ENCODE peak calls at places on chromosomes 5 and 9, in four cellular contexts. P is gastrocnemius medialis, T is IMR-90, F is suprapubic skin. L is an unnamed sample.
A peak's percentile ranks its signal among the peaks of the same experiment; 100 is the strongest.

GRCh38 chr5:140563554-140563953 is 844 bp downstream of the APBB3 start:
- DNase-seq in P (no peak), F (no peak), T (no peak), L (peak; percentile 35)

GRCh38 chr5:74631088-74631960 is 9.2 kb downstream of the ENC1 start:
- DNase-seq in T (peak; percentile 82), P (no peak), F (no peak), L (no peak)

GRCh38 chr5:176447538-176447981 is 625 bp upstream of the FAF2 start:
- DNase-seq in T (no peak), P (no peak), F (no peak), L (no peak)

GRCh38 chr5:34042302-34042701 is 711 bp downstream of the C1QTNF3 start:
- DNase-seq in F (no peak), T (no peak), P (peak; percentile 18), L (peak; percentile 28)

GRCh38 chr5:112419596-112420110 is 576 bp upstream of the EPB41L4A start:
- DNase-seq in F (peak; percentile 79), P (peak; percentile 7), T (no peak), L (peak; percentile 79)

GRCh38 chr9:88746744-88747398 is 211.9 kb downstream of the NXNL2 start:
- DNase-seq in F (no peak), T (no peak), P (no peak), L (no peak)

GRCh38 chr5:59744531-59744992 is 149.0 kb downstream of the PDE4D start:
- DNase-seq in P (no peak), F (no peak), T (peak; percentile 25), L (no peak)

GRCh38 chr9:14692918-14693861 is at the start of gene ZDHHC21:
- DNase-seq in T (peak; percentile 37), F (peak; percentile 79), P (peak; percentile 33), L (peak; percentile 81)

GRCh38 chr9:108780949-108781734 is 74.6 kb downstream of the ACTL7B start:
- DNase-seq in P (no peak), T (no peak), F (no peak), L (peak; percentile 39)
- TF ChIP-seq POLR2A in P (no peak), T (no peak), F (no peak), L (no peak)

GRCh38 chr5:100311811-100312210 is 223.4 kb upstream of the FAM174A start:
- DNase-seq in T (no peak), P (no peak), F (no peak), L (no peak)
- TF ChIP-seq CTCF in T (no peak), P (no peak), F (no peak), L (no peak)

GRCh38 chr9:97845130-97845529 is 7.9 kb upstream of the FOXE1 start:
- DNase-seq in T (peak; percentile 22), F (no peak), P (no peak), L (no peak)
- H3K27me3 ChIP-seq in T (peaks cover 48% of the 10 kb centered on the region), F (peaks cover 68% of the 10 kb centered on the region), P (peaks cover 63% of the 10 kb centered on the region), L (no peaks in the 10 kb centered on the region)

GRCh38 chr5:154191467-154192261 is 1.1 kb downstream of the GALNT10 start:
- DNase-seq in P (no peak), T (peak; percentile 59), F (no peak), L (no peak)

GRCh38 chr5:154193176-154193575 is 2.6 kb downstream of the GALNT10 start:
- DNase-seq in F (no peak), T (no peak), P (no peak), L (no peak)

GRCh38 chr5:154189256-154189818 is 1.2 kb upstream of the GALNT10 start:
- DNase-seq in F (no peak), T (no peak), P (no peak), L (peak; percentile 64)

GRCh38 chr5:154190652-154191304 is at the start of gene GALNT10:
- DNase-seq in F (no peak), P (peak; percentile 18), T (peak; percentile 66), L (peak; percentile 65)

DNA sequence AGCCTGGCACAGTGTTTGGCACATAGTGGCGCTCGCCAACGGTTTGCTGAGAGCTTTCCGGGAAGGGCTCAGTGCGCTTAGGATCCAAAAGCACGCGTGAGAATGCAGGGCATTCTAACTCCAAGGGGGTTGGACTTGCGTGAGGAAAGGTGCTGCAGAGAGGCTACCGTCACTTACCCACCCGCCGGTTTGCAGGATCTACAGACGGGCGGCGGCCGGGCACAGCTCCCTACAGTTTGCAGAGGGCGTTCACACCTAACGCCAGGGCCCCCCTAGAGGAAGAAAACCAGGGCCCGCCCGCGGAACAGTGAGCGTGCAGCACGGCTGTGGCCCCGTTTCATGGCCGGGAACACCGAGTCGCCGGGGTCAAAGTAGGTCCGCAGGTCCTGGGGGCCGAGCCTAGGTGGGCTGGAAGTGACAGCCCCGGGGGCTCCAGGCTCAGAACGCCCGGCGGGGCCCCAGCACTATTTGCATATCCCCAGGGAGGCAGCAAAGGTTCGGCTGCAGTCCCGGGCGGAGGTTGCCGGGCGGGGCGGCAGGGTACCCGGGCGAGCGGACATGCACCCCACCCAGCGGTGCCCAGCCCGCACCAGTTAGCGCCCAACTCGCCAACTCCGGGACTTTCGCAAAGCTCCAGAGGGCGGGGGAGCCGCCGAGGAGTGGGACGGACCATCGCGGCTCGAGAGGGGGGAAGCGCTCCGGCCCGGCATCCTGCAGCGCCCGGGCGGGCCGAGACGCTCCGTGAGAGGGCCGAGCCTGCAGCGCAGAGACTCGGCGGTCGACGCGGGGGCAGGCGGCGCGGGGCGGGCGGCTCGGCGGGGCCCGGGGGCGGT is 498 bp upstream of the GALNT10 start:
- DNase-seq in T (peak; percentile 66), F (peak; percentile 92), P (peak; percentile 55), L (peak; percentile 90)
- TF ChIP-seq POLR2A in T (no peak), F (no peak), P (no peak), L (no peak)

GRCh38 chr5:169721771-169722170 is 84.7 kb downstream of the DOCK2 start:
- DNase-seq in T (no peak), P (no peak), F (no peak), L (no peak)
- TF ChIP-seq CTCF in T (no peak), P (no peak), F (no peak), L (no peak)

GRCh38 chr9:136202449-136203405 is 2.2 kb downstream of the LHX3 start:
- DNase-seq in P (no peak), T (no peak), F (no peak), L (no peak)

GRCh38 chr9:136205707-136205992 is 722 bp upstream of the LHX3 start:
- DNase-seq in T (no peak), P (no peak), F (no peak), L (no peak)

GRCh38 chr9:136204838-136205706 is at the start of gene LHX3:
- DNase-seq in T (no peak), P (no peak), F (no peak), L (peak; percentile 21)

GRCh38 chr9:136203406-136204085 is 1.4 kb downstream of the LHX3 start:
- DNase-seq in T (no peak), P (no peak), F (no peak), L (no peak)

GRCh38 chr9:136204086-136204805 is 682 bp downstream of the LHX3 start:
- DNase-seq in P (no peak), T (no peak), F (no peak), L (no peak)
- H3K27me3 ChIP-seq in P (peaks cover 59% of the 10 kb centered on the region), T (peaks cover 50% of the 10 kb centered on the region), F (peaks cover 68% of the 10 kb centered on the region), L (peaks cover 17% of the 10 kb centered on the region)

DNA sequence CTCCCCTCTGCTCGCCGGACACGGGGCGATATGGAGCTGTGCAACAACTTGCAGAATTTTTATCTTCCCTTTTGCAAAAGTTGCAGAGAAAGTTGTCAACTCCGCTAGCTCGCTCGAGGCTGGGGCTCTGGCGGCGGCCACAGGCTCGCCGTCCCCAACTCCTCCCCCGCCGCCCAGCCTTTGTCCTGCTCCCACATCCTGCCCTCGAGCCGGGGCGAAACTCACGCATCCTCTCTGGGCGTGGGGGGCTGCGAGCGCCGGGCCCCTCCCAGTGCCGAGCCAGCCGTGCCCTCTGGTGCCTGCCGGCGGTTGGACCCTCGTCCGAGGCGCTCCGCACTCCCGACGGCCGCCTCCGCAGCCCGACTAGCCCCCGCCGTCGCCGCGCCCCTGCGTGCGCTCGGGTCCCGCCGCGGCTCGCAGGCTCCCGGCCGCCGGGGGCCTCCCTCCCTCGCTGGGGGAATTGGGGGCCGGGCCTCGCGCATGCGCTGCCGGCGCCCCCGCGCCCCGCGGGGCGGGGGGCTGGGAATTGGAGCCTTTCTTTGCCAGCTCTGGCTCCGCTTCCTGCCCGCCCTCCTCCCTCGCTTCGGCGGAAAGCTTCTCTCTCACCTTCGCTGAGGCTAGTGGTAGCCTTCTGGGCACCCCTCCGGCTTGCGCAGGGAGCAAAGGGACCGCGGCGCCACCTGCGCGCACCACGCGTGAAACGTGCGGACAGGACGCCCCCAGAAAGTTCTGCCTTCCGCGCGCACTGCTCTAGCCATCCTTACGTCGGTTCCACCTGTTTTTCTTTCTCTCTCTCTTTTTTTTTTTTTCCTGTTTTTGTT is at the start of gene CCNJL:
- DNase-seq in F (no peak), P (no peak), T (peak; percentile 44), L (peak; percentile 79)
- TF ChIP-seq POLR2A in F (no peak), P (no peak), T (peak; percentile 39), L (peak; percentile 90)

DNA sequence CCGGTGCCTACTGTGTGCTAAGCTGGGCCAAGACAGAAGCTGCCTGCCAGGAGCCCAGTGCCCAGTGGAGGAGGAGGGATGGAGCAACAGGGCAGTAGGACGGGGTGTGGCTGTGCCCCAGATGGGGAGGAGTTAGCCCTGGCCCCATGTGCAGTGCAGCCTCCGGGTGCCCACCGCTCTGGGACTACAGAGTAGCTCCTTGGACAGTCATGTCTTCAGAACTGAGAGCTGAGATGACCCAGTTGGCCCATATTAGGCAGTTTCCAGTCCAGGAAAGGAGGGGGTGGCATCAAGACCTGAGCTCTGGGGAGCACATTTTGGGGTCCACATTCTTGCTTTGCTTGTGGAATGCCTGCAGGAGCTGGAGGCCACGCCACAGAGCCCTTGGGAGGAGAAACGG is 46.6 kb upstream of the FCN1 start:
- DNase-seq in P (no peak), F (peak; percentile 21), T (no peak), L (no peak)
- TF ChIP-seq CTCF in P (no peak), F (no peak), T (no peak), L (no peak)

GRCh38 chr5:77974576-77974975 is 198.4 kb upstream of the TBCA start:
- DNase-seq in T (no peak), P (no peak), F (no peak), L (no peak)
- H3K27me3 ChIP-seq in T (peaks cover 65% of the 10 kb centered on the region), P (peaks cover 48% of the 10 kb centered on the region), F (peaks cover 43% of the 10 kb centered on the region), L (peaks cover 8% of the 10 kb centered on the region)

GRCh38 chr5:150402901-150403342 is 9.8 kb downstream of the CD74 start:
- DNase-seq in F (no peak), P (no peak), T (no peak), L (no peak)

GRCh38 chr5:150401376-150402201 is 11.1 kb downstream of the CD74 start:
- DNase-seq in F (no peak), T (no peak), P (no peak), L (no peak)

GRCh38 chr5:150401076-150401375 is 11.7 kb downstream of the CD74 start:
- DNase-seq in P (no peak), F (no peak), T (no peak), L (no peak)

GRCh38 chr5:150400327-150401075 is 12.2 kb downstream of the CD74 start:
- DNase-seq in T (no peak), F (no peak), P (no peak), L (no peak)

GRCh38 chr5:150402226-150402773 is 10.4 kb downstream of the CD74 start:
- DNase-seq in T (no peak), F (no peak), P (no peak), L (no peak)
- TF ChIP-seq POLR2A in T (no peak), F (no peak), P (no peak), L (no peak)